ENCODE peak calls at places on chromosomes 12 and 14, in six cellular contexts. K is CD4-positive, CD25-positive, alpha-beta regulatory T cell; T is heart right ventricle; B is IMR-90; S is lung; J is left ventricle myocardium inferior. C is an unnamed sample.

GRCh38 chr14:74289801-74290200 is 12.9 kb downstream of the ABCD4 start:
- DNase-seq in J (no peak), T (no peak), B (no peak), S (no peak), K (no peak), C (no peak)

GRCh38 chr12:57554897-57555296 is 5.1 kb downstream of the KIF5A start:
- DNase-seq in S (no peak), T (no peak), B (no peak), K (no peak), J (no peak), C (no peak)

GRCh38 chr12:18146375-18146774 is 56.4 kb upstream of the RERGL start:
- DNase-seq in T (no peak), B (no peak), S (no peak), J (no peak), K (no peak), C (peak; percentile 39)

GRCh38 chr12:56029666-56030293 is 8.9 kb downstream of the IKZF4 start:
- DNase-seq in S (peak; percentile 49), J (no peak), K (peak; percentile 72), B (peak; percentile 67), T (peak; percentile 28), C (peak; percentile 67)

GRCh38 chr12:100926669-100927248 is 132.2 kb downstream of the ANO4 start:
- DNase-seq in B (peak; percentile 14), S (no peak), K (no peak), J (no peak), T (no peak), C (peak; percentile 55)

GRCh38 chr12:132523576-132524331 is 33.8 kb downstream of the FBRSL1 start:
- DNase-seq in T (peak; percentile 66), K (peak; percentile 64), B (peak; percentile 24), S (peak; percentile 62), J (peak; percentile 68), C (peak; percentile 56)

GRCh38 chr14:96410119-96410518 is 18.2 kb downstream of the AK7 start:
- DNase-seq in T (no peak), S (no peak), J (no peak), B (no peak), K (no peak), C (no peak)

GRCh38 chr12:57111046-57111698 is at the start of gene STAT6:
- DNase-seq in B (peak; percentile 87), K (peak; percentile 97), T (peak; percentile 89), J (peak; percentile 76), S (peak; percentile 89), C (peak; percentile 95)

GRCh38 chr12:73964641-73965040 is 573.0 kb upstream of the ATXN7L3B start:
- DNase-seq in B (no peak), T (no peak), S (no peak), J (no peak), K (no peak), C (no peak)

GRCh38 chr12:106084048-106084671 is 54.6 kb downstream of the NUAK1 start:
- DNase-seq in S (no peak), J (no peak), K (no peak), T (no peak), B (peak; percentile 88), C (no peak)

GRCh38 chr14:65465584-65465983 is 53.1 kb downstream of the FUT8 start:
- DNase-seq in B (no peak), J (no peak), K (no peak), S (no peak), T (no peak), C (no peak)

GRCh38 chr12:79527498-79527897 is 163.3 kb downstream of the PAWR start:
- DNase-seq in K (no peak), J (no peak), T (no peak), S (no peak), B (no peak), C (no peak)

GRCh38 chr12:99959549-99960170 is 25.1 kb downstream of the ANKS1B start:
- DNase-seq in K (no peak), T (no peak), B (no peak), J (no peak), S (no peak), C (no peak)

GRCh38 chr14:24463806-24464785 is 21.5 kb upstream of the SDR39U1 start:
- DNase-seq in S (no peak), J (no peak), K (no peak), T (no peak), B (no peak), C (no peak)

GRCh38 chr12:45887544-45887943 is 102.8 kb downstream of the SCAF11 start:
- DNase-seq in J (no peak), K (no peak), S (no peak), T (no peak), B (no peak), C (no peak)

GRCh38 chr12:12745576-12746211 is 28.5 kb downstream of the CDKN1B start:
- DNase-seq in K (no peak), B (no peak), S (no peak), J (no peak), T (no peak), C (no peak)

GRCh38 chr14:74867673-74868072 is 8.3 kb downstream of the PROX2 start:
- DNase-seq in K (peak; percentile 62), T (peak; percentile 20), S (no peak), B (peak; percentile 28), J (no peak), C (peak; percentile 38)

GRCh38 chr12:54579696-54580333 is 8.6 kb downstream of the PPP1R1A start:
- DNase-seq in B (peak; percentile 57), J (peak; percentile 85), K (peak; percentile 70), T (peak; percentile 87), S (peak; percentile 83), C (peak; percentile 79)

GRCh38 chr12:98274430-98275130 is 240.8 kb upstream of the TMPO start:
- DNase-seq in S (no peak), B (no peak), J (no peak), K (no peak), T (no peak), C (no peak)

GRCh38 chr12:98275131-98275475 is 240.3 kb upstream of the TMPO start:
- DNase-seq in K (no peak), J (no peak), T (no peak), B (no peak), S (no peak), C (no peak)
- H3K4me1 ChIP-seq in K (no peaks in the 10 kb centered on the region), J (no peaks in the 10 kb centered on the region), T (no peaks in the 10 kb centered on the region), B (no peaks in the 10 kb centered on the region), S (no peaks in the 10 kb centered on the region), C (no peaks in the 10 kb centered on the region)

GRCh38 chr14:99575043-99576023 is 28.7 kb downstream of the CCDC85C start:
- DNase-seq in T (peak; percentile 66), J (peak; percentile 39), S (peak; percentile 85), K (peak; percentile 10), B (peak; percentile 19), C (peak; percentile 98)
- H3K4me1 ChIP-seq in T (peaks cover 96% of the 10 kb centered on the region), J (peaks cover 98% of the 10 kb centered on the region), S (peaks cover 10% of the 10 kb centered on the region), K (no peaks in the 10 kb centered on the region), B (peaks cover 70% of the 10 kb centered on the region), C (peaks cover 8% of the 10 kb centered on the region)

DNA sequence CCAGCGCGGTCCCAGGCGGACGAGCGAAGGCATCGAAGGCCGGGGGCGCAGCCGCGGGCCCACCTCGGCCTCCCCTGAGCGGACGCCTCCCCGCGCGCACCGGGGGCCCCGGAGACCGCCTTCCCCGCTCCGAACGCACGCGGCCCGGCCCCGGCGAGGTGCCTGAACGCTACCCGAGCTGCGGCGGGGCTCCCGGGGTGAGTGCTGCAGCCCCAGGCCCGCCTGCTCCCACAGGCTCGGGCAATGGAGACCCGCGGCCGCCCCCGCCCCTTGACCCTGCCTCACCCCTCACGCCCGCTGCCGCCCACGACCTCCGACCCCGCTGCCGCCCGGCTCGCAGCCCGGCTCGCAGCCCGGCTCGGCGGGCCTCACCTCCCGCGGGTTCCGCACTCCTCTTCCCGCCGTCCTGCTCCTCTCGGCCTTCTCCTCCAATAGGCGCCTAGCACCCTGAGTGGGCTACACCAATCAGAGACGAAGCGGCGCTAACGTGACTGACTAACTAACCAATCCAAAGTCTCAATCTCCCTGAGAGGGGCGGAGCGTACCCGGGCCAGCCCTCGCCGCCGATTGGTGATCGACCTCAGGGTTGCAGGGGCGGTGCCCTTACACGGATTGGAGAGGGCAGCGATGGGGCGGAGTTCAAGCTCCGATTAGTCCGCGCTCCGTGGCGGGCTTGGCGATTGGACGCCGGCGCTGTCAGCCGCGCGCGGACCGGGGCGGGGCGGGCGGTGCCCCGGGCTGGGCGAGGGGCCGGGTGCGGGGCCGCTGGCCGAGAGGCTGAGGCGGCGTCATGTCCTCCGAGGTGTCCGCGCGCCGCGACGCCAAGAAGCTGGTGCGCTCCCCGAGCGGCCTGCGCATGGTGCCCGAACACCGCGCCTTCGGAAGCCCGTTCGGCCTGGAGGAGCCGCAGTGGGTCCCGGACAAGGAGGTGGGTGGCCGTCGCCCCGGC is at the start of the genes XRCC3 and ZFYVE21:
- DNase-seq in S (peak; percentile 99), B (peak; percentile 99), K (peak; percentile 100), T (peak; percentile 100), J (peak; percentile 100), C (peak; percentile 100)
- H3K4me1 ChIP-seq in S (peaks cover 6% of the 10 kb centered on the region), B (peaks cover 10% of the 10 kb centered on the region), K (peaks cover 18% of the 10 kb centered on the region), T (peaks cover 79% of the 10 kb centered on the region), J (peaks cover 79% of the 10 kb centered on the region), C (no peaks in the 10 kb centered on the region)

GRCh38 chr12:104674083-104674482 is 217.3 kb downstream of the CHST11 start:
- DNase-seq in J (no peak), K (no peak), S (no peak), B (no peak), T (no peak), C (no peak)
- H3K4me1 ChIP-seq in J (peaks cover 53% of the 10 kb centered on the region), K (peaks cover 57% of the 10 kb centered on the region), S (peaks cover 12% of the 10 kb centered on the region), B (peaks cover 6% of the 10 kb centered on the region), T (peaks cover 64% of the 10 kb centered on the region), C (peaks cover 2% of the 10 kb centered on the region)

DNA sequence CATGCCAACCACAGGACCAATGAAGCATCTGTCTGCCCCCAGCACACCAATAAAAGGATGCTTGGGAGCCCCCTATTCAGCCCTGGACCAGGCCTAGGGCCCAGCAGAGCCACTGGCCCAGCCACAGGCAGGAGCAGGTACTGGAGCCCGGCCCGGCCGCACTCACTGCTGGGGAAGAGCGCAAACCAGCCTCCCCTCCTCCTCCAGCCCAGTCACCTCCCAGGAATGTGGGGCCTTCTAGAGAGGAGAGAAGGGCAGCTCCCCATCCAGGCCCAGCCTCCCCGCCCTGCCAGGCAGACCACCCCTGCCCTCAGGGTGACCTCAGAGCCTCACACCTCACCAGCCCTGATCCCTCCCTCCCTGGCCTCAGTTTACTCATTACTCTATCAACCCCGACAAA is 56.2 kb downstream of the CCNK start:
- DNase-seq in B (peak; percentile 83), J (peak; percentile 41), S (no peak), K (no peak), T (peak; percentile 47), C (no peak)
- H3K4me1 ChIP-seq in B (peaks cover 26% of the 10 kb centered on the region), J (peaks cover 82% of the 10 kb centered on the region), S (peaks cover 5% of the 10 kb centered on the region), K (no peaks in the 10 kb centered on the region), T (peaks cover 77% of the 10 kb centered on the region), C (peaks cover 2% of the 10 kb centered on the region)

GRCh38 chr14:94393474-94393873 is 5.1 kb upstream of the SERPINA1 start:
- DNase-seq in K (no peak), S (no peak), B (no peak), T (no peak), J (no peak), C (no peak)
- H3K4me1 ChIP-seq in K (no peaks in the 10 kb centered on the region), S (no peaks in the 10 kb centered on the region), B (no peaks in the 10 kb centered on the region), T (peaks cover 4% of the 10 kb centered on the region), J (no peaks in the 10 kb centered on the region), C (no peaks in the 10 kb centered on the region)

GRCh38 chr12:62158416-62159360 is 101.5 kb upstream of the USP15 start:
- DNase-seq in B (no peak), J (no peak), T (no peak), K (peak; percentile 54), S (no peak), C (no peak)
- H3K4me1 ChIP-seq in B (no peaks in the 10 kb centered on the region), J (no peaks in the 10 kb centered on the region), T (no peaks in the 10 kb centered on the region), K (peaks cover 3% of the 10 kb centered on the region), S (no peaks in the 10 kb centered on the region), C (no peaks in the 10 kb centered on the region)

GRCh38 chr12:108563804-108564151 is 1.4 kb downstream of the ISCU start:
- DNase-seq in S (no peak), J (no peak), B (no peak), T (no peak), K (no peak), C (no peak)
- H3K4me1 ChIP-seq in S (peaks cover 3% of the 10 kb centered on the region), J (peaks cover 93% of the 10 kb centered on the region), B (no peaks in the 10 kb centered on the region), T (peaks cover 57% of the 10 kb centered on the region), K (peaks cover 68% of the 10 kb centered on the region), C (peaks cover 9% of the 10 kb centered on the region)